ENCODE peak calls at places on chromosome X, in seven cellular contexts. R, G, S, V, P, Q and M are unnamed samples.

GRCh38 chrX:105870465-105870864 is 48.1 kb downstream of the NRK start:
- DNase-seq in R (no peak), G (no peak), S (no peak), V (no peak), P (no peak), Q (no peak), M (no peak)

GRCh38 chrX:47587906-47588735 is 5.9 kb downstream of the TIMP1 start:
- DNase-seq in R (no peak), G (no peak), S (no peak), V (no peak), P (no peak), Q (no peak), M (no peak)

GRCh38 chrX:44068043-44068442 is 94.9 kb upstream of the NDP start:
- DNase-seq in R (no peak), G (no peak), S (no peak), V (no peak), P (no peak), Q (peak), M (no peak)

GRCh38 chrX:24026403-24026801 is 584 bp downstream of the KLHL15 start:
- DNase-seq in R (no peak), G (no peak), S (no peak), V (no peak), P (no peak), Q (no peak), M (no peak)

GRCh38 chrX:68920541-68920940 is 91.7 kb downstream of the EFNB1 start:
- DNase-seq in R (no peak), G (no peak), S (no peak), V (no peak), P (no peak), Q (no peak), M (no peak)

GRCh38 chrX:88903989-88904718 is 157.1 kb downstream of the CPXCR1 start:
- DNase-seq in R (no peak), G (no peak), S (no peak), V (no peak), P (no peak), Q (no peak), M (no peak)

GRCh38 chrX:135556055-135556454 is 35.6 kb downstream of the INTS6L start:
- DNase-seq in R (no peak), G (no peak), S (no peak), V (no peak), P (no peak), Q (no peak), M (no peak)

GRCh38 chrX:8803326-8803725 is 2.1 kb upstream of the FAM9A start:
- DNase-seq in R (no peak), G (no peak), S (no peak), V (no peak), P (no peak), Q (no peak), M (no peak)

GRCh38 chrX:118495958-118496762 is 545 bp downstream of the DOCK11 start:
- DNase-seq in R (no peak), G (peak), S (no peak), V (no peak), P (peak), Q (peak), M (no peak)

GRCh38 chrX:81308086-81308852 is 106.4 kb downstream of the SH3BGRL start:
- DNase-seq in R (no peak), G (no peak), S (no peak), V (no peak), P (no peak), Q (no peak), M (no peak)

GRCh38 chrX:80181079-80181478 is 166.5 kb downstream of the TBX22 start:
- DNase-seq in R (no peak), G (no peak), S (no peak), V (no peak), P (no peak), Q (no peak), M (no peak)

GRCh38 chrX:107597264-107597663 is 31.0 kb upstream of the PRPS1 start:
- DNase-seq in R (no peak), G (no peak), S (no peak), V (no peak), P (no peak), Q (no peak), M (no peak)

GRCh38 chrX:70166601-70167590 is 10.4 kb upstream of the DGAT2L6 start:
- DNase-seq in R (no peak), G (no peak), S (peak), V (peak), P (no peak), Q (peak), M (no peak)

GRCh38 chrX:133046601-133047000 is 50.3 kb downstream of the USP26 start:
- DNase-seq in R (no peak), G (no peak), S (no peak), V (no peak), P (no peak), Q (no peak), M (no peak)

GRCh38 chrX:107601326-107601725 is 27.0 kb upstream of the PRPS1 start:
- DNase-seq in R (no peak), G (no peak), S (no peak), V (no peak), P (no peak), Q (no peak), M (no peak)

GRCh38 chrX:48493890-48494364 is 14.9 kb upstream of the PORCN start:
- DNase-seq in R (no peak), G (no peak), S (peak), V (peak), P (no peak), Q (no peak), M (no peak)

GRCh38 chrX:630922-631496 is 418 bp downstream of the SHOX start:
- DNase-seq in R (peak), G (no peak), S (no peak), V (no peak), P (no peak), Q (no peak), M (no peak)

DNA sequence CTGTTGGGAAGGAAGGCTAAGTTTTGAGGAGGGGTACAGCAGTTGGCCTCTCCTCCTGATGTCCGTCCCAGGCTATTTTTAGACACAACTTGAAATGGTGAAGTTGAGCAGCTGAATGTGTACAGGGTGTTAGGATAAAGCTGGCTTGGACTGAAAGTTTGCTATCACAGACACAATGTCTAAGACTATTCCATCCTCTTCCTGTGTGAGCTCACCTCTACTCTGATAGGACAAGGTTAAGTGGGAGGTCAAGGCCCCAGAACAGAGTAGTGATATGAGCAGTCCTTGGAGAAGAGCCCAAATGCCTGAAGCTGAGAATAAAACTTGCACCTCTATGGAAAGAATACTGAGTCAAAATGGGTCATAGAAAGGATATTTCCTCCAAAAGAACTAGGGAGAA is 4.1 kb downstream of the ATP1B4 start:
- DNase-seq in R (no peak), G (no peak), S (no peak), V (no peak), P (no peak), Q (no peak), M (no peak)
- H3K4me3 ChIP-seq in R (no peak), G (no peak), S (no peak), V (no peak), P (no peak), Q (no peak), M (no peak)

GRCh38 chrX:102341867-102342266 is 94.9 kb downstream of the NXF2 start:
- DNase-seq in R (no peak), G (no peak), S (no peak), V (no peak), P (no peak), Q (no peak), M (no peak)
- TF ChIP-seq CTCF in R (no peak), G (no peak), S (no peak), V (no peak), P (no peak), Q (no peak), M (peak)

DNA sequence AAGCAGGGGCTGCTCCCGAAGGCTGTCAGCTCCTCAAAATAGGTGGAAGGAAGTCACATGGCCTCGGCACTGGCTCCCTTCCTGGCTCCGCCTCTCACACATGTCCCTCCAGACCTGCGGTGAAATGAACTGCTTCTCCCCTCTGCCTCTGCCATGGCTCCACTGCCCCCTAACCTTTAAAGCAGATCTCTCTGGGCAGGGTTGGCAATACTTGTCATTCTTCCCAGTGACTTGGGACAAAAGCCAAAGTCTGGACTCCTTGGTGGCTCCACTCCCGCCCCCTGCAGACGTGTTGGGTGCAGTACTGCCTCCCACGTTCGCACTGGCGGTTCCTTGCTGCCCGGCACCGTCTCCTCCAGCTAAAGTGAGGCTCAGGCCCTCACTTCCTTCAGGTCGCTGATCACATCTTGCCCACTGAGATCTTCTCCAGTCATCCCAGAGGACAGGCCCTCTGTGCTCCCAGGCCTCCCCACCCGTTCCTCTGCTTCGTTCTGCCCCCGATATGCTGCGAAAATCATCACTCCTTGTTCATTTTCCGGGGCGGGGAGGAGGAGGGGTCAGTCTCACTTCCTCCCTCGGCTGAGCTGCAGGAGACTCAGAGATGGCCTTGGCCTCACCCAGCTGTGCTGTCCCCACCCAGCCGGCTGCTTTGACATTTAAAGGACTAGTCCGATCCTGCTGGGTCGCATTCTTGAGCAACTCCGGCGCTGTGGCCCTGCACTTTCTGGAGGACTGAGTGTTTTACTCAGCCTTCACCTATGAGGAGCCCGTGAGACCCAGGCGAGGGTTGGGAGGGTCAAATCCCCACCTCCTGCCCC is 97.4 kb downstream of the PHKA2 start:
- DNase-seq in R (peak), G (peak), S (peak), V (peak), P (peak), Q (peak), M (peak)
- H3K4me3 ChIP-seq in R (peak), G (peak), S (peak), V (peak), P (no peak), Q (peak), M (peak)

DNA sequence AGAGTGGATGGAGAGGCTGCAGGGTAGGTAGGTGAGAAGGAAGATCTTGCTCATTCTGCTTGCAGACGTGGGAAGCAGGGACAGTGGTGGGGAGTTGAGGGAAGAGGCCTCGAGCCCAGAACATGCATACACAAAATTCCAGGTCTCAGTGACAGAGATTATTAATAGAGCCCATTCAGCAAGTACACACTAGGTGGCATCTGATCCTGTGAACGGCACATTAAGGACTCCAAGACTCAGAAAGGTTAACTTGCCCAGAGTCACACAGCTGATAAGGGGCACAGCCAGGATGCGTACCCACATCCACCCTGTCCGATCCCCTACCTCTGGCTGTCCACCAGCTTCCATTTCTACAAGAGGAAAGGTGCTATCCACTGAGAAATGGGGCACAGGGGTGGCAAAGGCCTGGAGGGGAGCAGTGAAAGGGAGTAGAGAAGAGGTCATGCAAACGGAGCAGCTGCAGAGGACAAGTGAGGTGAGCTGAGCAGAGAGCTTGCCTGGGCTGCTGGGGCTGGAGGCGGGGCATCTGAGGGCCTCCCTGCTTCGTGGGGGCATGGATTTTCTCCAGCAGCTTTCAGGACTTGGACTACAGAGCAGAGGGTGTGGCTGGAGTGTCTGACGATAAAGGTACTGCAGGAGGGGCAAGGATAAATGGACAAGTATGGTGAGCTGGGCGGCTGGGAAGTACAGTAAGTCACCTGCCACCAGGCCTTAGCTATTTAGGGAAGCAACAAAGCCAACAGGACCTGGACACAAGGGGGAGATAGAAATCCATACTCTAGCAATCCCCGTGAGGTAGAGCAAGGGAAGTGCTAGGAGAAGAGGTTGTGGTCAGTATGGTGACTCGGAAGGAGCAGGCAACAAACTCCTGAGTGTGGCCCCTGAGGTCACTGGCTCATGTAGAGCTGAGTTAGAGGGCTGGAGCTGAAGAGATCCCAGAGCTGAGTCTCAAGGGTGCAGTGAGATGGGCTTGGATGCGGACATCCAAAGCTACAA is 11.2 kb downstream of the IDS start:
- DNase-seq in R (no peak), G (no peak), S (no peak), V (no peak), P (peak), Q (no peak), M (no peak)
- TF ChIP-seq CTCF in R (no peak), G (no peak), S (no peak), V (no peak), P (no peak), Q (no peak), M (no peak)

GRCh38 chrX:39729834-39730670 is 367.7 kb downstream of the BCOR start:
- DNase-seq in R (no peak), G (no peak), S (no peak), V (no peak), P (no peak), Q (no peak), M (no peak)
- H3K4me3 ChIP-seq in R (no peak), G (no peak), S (no peak), V (no peak), P (no peak), Q (no peak), M (no peak)

GRCh38 chrX:131779313-131779712 is 235.4 kb downstream of the OR13H1 start:
- DNase-seq in R (no peak), G (no peak), S (no peak), V (no peak), P (no peak), Q (no peak), M (no peak)

GRCh38 chrX:131778269-131779218 is 234.7 kb downstream of the OR13H1 start:
- DNase-seq in R (peak), G (no peak), S (no peak), V (no peak), P (peak), Q (peak), M (no peak)

GRCh38 chrX:131789664-131790063 is 233.4 kb upstream of the STK26 start:
- DNase-seq in R (no peak), G (no peak), S (no peak), V (no peak), P (no peak), Q (no peak), M (no peak)

GRCh38 chrX:131783555-131784338 is 239.4 kb upstream of the STK26 start:
- DNase-seq in R (peak), G (no peak), S (no peak), V (no peak), P (peak), Q (peak), M (peak)
- TF ChIP-seq CTCF in R (no peak), G (no peak), S (no peak), V (no peak), P (no peak), Q (peak), M (peak)